ENCODE peak calls at places on chromosomes 3 and 15, in ten cellular contexts. E is endodermal cell; D is kidney epithelial cell; I is transverse colon; C is CD8-positive, alpha-beta memory T cell; G is CD8-positive, alpha-beta T cell; L is IMR-90; W is body of pancreas; U is stomach; K is upper lobe of left lung. H is an unnamed sample.
A peak's percentile ranks its signal among the peaks of the same experiment; 100 is the strongest.

GRCh38 chr3:126704494-126705214 is 614 bp downstream of the CHCHD6 start:
- DNase-seq in W (peak; percentile 7), G (no peak), D (no peak), K (no peak), I (no peak), C (no peak), U (no peak), L (no peak), E (peak; percentile 72), H (no peak)

GRCh38 chr3:14336414-14337285 is 65.8 kb upstream of the SLC6A6 start:
- DNase-seq in I (peak; percentile 68), E (no peak), K (peak; percentile 84), L (no peak), D (no peak), G (no peak), U (peak; percentile 90), W (peak; percentile 93), C (no peak), H (peak; percentile 86)

GRCh38 chr3:56115698-56116097 is 352.6 kb downstream of the ERC2 start:
- DNase-seq in L (no peak), G (no peak), D (no peak), W (no peak), K (no peak), U (no peak), I (no peak), E (peak; percentile 94), C (no peak), H (no peak)

GRCh38 chr3:157174265-157174615 is 14.3 kb upstream of the CCNL1 start:
- DNase-seq in L (no peak), G (no peak), I (peak; percentile 44), U (no peak), D (no peak), W (peak; percentile 40), C (no peak), K (peak; percentile 46), E (peak; percentile 63), H (peak; percentile 66)

GRCh38 chr3:143974181-143974876 is 2.7 kb downstream of the DIPK2A start:
- DNase-seq in K (no peak), U (no peak), I (no peak), L (no peak), E (no peak), D (no peak), G (no peak), C (no peak), W (no peak), H (no peak)

GRCh38 chr3:58387650-58388546 is 45.7 kb downstream of the PDHB start:
- DNase-seq in U (no peak), L (no peak), K (no peak), D (no peak), W (no peak), E (no peak), C (no peak), G (no peak), I (no peak), H (no peak)

GRCh38 chr15:32901192-32901591 is 183.4 kb downstream of the GREM1 start:
- DNase-seq in C (no peak), U (no peak), W (no peak), E (no peak), L (no peak), G (no peak), K (no peak), D (no peak), I (no peak), H (no peak)

GRCh38 chr3:188863999-188864406 is 307.8 kb upstream of the TPRG1 start:
- DNase-seq in D (no peak), U (no peak), E (no peak), C (no peak), K (no peak), I (no peak), W (no peak), G (no peak), L (peak; percentile 72), H (no peak)

GRCh38 chr3:25426408-25426807 is 1.7 kb upstream of the RARB start:
- DNase-seq in U (no peak), E (peak; percentile 75), W (no peak), I (no peak), C (no peak), L (no peak), D (no peak), G (no peak), K (peak; percentile 53), H (no peak)

GRCh38 chr15:32729700-32730099 is 11.9 kb downstream of the GREM1 start:
- DNase-seq in W (no peak), K (no peak), U (no peak), E (no peak), L (no peak), C (no peak), D (no peak), I (no peak), G (no peak), H (no peak)

GRCh38 chr3:196111939-196112386 is 30.1 kb upstream of the TFRC start:
- DNase-seq in K (no peak), C (no peak), L (no peak), E (no peak), D (no peak), U (no peak), G (no peak), W (no peak), I (no peak), H (no peak)

GRCh38 chr3:61936344-61936937 is 375.1 kb downstream of the PTPRG start:
- DNase-seq in G (no peak), U (no peak), E (peak; percentile 84), K (no peak), I (peak; percentile 13), L (peak; percentile 15), D (no peak), C (no peak), W (no peak), H (peak; percentile 52)

GRCh38 chr3:80445641-80446040 is 677.8 kb upstream of the ROBO1 start:
- DNase-seq in L (no peak), G (no peak), W (no peak), U (no peak), D (no peak), K (no peak), C (no peak), I (no peak), E (no peak), H (no peak)

GRCh38 chr3:129558772-129559564 is 16.0 kb downstream of the H1-8 start:
- DNase-seq in W (no peak), E (no peak), C (no peak), L (peak; percentile 74), U (no peak), K (no peak), G (no peak), I (no peak), D (peak; percentile 50), H (no peak)

GRCh38 chr3:176349706-176350105 is 847.6 kb downstream of the TBL1XR1 start:
- DNase-seq in K (no peak), W (no peak), E (no peak), G (no peak), C (no peak), D (no peak), L (no peak), I (no peak), U (no peak), H (no peak)

GRCh38 chr3:128091586-128091985 is 32.0 kb downstream of the RUVBL1 start:
- DNase-seq in L (peak; percentile 31), C (no peak), U (no peak), K (no peak), I (no peak), G (no peak), W (no peak), E (no peak), D (no peak), H (no peak)

GRCh38 chr3:128094295-128095151 is 29.1 kb downstream of the RUVBL1 start:
- DNase-seq in I (no peak), E (no peak), K (no peak), W (no peak), C (no peak), G (no peak), D (no peak), U (no peak), L (peak; percentile 49), H (peak; percentile 87)

GRCh38 chr3:128100126-128100525 is 23.5 kb downstream of the RUVBL1 start:
- DNase-seq in K (no peak), G (no peak), W (no peak), C (no peak), E (no peak), I (no peak), L (no peak), U (no peak), D (no peak), H (no peak)

GRCh38 chr3:128098234-128098633 is 25.4 kb downstream of the RUVBL1 start:
- DNase-seq in C (no peak), U (no peak), K (no peak), I (no peak), L (no peak), W (no peak), D (no peak), G (no peak), E (no peak), H (no peak)

GRCh38 chr3:128095222-128095703 is 28.3 kb downstream of the RUVBL1 start:
- DNase-seq in G (peak; percentile 73), W (peak; percentile 88), K (peak; percentile 77), I (peak; percentile 83), U (peak; percentile 88), E (peak; percentile 93), D (peak; percentile 57), L (peak; percentile 83), C (peak; percentile 81), H (peak; percentile 91)
- H3K36me3 ChIP-seq in G (peaks cover 17% of the 10 kb centered on the region), W (no peaks in the 10 kb centered on the region), K (peaks cover 68% of the 10 kb centered on the region), I (peaks cover 7% of the 10 kb centered on the region), U (peaks cover 18% of the 10 kb centered on the region), E (peaks cover 77% of the 10 kb centered on the region), D (no peaks in the 10 kb centered on the region), L (peaks cover 31% of the 10 kb centered on the region), C (peaks cover 42% of the 10 kb centered on the region), H (no peaks in the 10 kb centered on the region)

GRCh38 chr15:30992465-30992864 is 1.0 kb upstream of the MTMR10 start:
- DNase-seq in W (no peak), D (no peak), E (no peak), I (no peak), K (peak; percentile 82), G (no peak), U (no peak), L (no peak), C (no peak), H (no peak)
- H3K4me3 ChIP-seq in W (no peak overlapping the region), D (peak overlapping the region; percentile 97), E (peak overlapping the region; percentile 88), I (no peak overlapping the region), K (peak overlapping the region; percentile 91), G (no peak overlapping the region), U (peak overlapping the region; percentile 96), L (no peak overlapping the region), C (no peak overlapping the region), H (peak overlapping the region; percentile 69)

GRCh38 chr3:39286771-39287170 is 6.9 kb upstream of the CX3CR1 start:
- DNase-seq in L (no peak), U (no peak), K (no peak), G (no peak), I (no peak), D (no peak), W (no peak), E (no peak), C (no peak), H (no peak)
- H3K36me3 ChIP-seq in L (no peaks in the 10 kb centered on the region), U (no peaks in the 10 kb centered on the region), K (no peaks in the 10 kb centered on the region), G (no peaks in the 10 kb centered on the region), I (no peaks in the 10 kb centered on the region), D (no peaks in the 10 kb centered on the region), W (no peaks in the 10 kb centered on the region), E (no peaks in the 10 kb centered on the region), C (no peaks in the 10 kb centered on the region), H (no peaks in the 10 kb centered on the region)

DNA sequence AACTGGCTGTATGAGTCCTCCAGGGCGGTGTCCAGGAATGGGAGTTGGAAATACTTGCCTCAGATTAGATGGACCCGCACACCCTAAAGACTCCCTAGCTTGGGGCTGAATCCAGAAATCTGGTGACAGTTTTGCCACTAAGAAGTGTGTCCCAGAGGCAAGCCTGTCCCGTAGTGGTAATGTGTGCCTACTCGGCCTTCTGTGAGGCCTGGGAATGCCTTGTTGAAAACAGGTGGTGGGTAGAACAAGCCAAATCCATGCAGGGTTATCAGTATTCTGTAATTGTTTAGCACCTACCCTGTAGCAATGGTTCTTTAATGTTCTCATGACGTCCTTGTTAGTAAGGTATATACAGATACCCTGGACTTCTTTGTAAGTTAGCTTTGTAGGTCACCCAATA is 1.6 kb downstream of the C3orf52 start:
- DNase-seq in K (no peak), W (peak; percentile 87), D (no peak), E (no peak), G (no peak), U (peak; percentile 43), L (no peak), I (no peak), C (no peak), H (no peak)
- H3K4me3 ChIP-seq in K (peak overlapping the region; percentile 60), W (no peak overlapping the region), D (peak overlapping the region; percentile 74), E (peak overlapping the region; percentile 86), G (no peak overlapping the region), U (peak overlapping the region; percentile 63), L (no peak overlapping the region), I (peak overlapping the region; percentile 42), C (no peak overlapping the region), H (no peak overlapping the region)